ENCODE peak calls at places on chromosomes 7 and 10, in eight cellular contexts. S is activated CD4-positive, alpha-beta T cell treated with anti-CD3 and anti-CD28 coated beads for 48 hours; I is lower leg skin; Y is T-cell; V is naive thymus-derived CD8-positive, alpha-beta T cell; U is CD4-positive, alpha-beta T cell; Q is RPMI8226; E is H4. D is an unnamed sample.

GRCh38 chr10:62690703-62691102 is 113.8 kb upstream of the ADO start:
- DNase-seq in S (no peak), I (no peak), Y (no peak), V (no peak), U (no peak), Q (no peak), E (no peak), D (no peak)

GRCh38 chr7:111082351-111082750 is 8.6 kb upstream of the LRRN3 start:
- DNase-seq in S (no peak), I (no peak), Y (no peak), V (no peak), U (no peak), Q (no peak), E (no peak), D (no peak)

GRCh38 chr10:21021843-21022594 is 124.9 kb upstream of the NEBL start:
- DNase-seq in S (no peak), I (no peak), Y (no peak), V (no peak), U (no peak), Q (peak; percentile 7), E (no peak), D (no peak)

GRCh38 chr7:155860840-155861479 is 48.7 kb upstream of the SHH start:
- DNase-seq in S (no peak), I (no peak), Y (no peak), V (no peak), U (no peak), Q (peak; percentile 75), E (peak; percentile 61), D (peak; percentile 72)

GRCh38 chr7:147525295-147525694 is 1065.3 kb upstream of the C7orf33 start:
- DNase-seq in S (no peak), I (no peak), Y (no peak), V (no peak), U (no peak), Q (no peak), E (no peak), D (no peak)

GRCh38 chr10:63700209-63700934 is 179.2 kb downstream of the REEP3 start:
- DNase-seq in S (peak; percentile 61), I (peak; percentile 51), Y (no peak), V (no peak), U (no peak), Q (no peak), E (peak; percentile 91), D (peak; percentile 51)

GRCh38 chr10:15789793-15790525 is 70.2 kb upstream of the ITGA8 start:
- DNase-seq in S (no peak), I (no peak), Y (no peak), V (no peak), U (no peak), Q (no peak), E (peak; percentile 52), D (no peak)

GRCh38 chr10:58152698-58153263 is 114.9 kb downstream of the IPMK start:
- DNase-seq in S (peak; percentile 59), I (peak; percentile 14), Y (peak; percentile 15), V (peak; percentile 3), U (no peak), Q (peak; percentile 38), E (peak; percentile 61), D (peak; percentile 45)

GRCh38 chr7:100516135-100516812 is 22.7 kb upstream of the AGFG2 start:
- DNase-seq in S (peak; percentile 15), I (peak; percentile 78), Y (peak; percentile 46), V (peak; percentile 26), U (peak; percentile 23), Q (peak; percentile 84), E (peak; percentile 97), D (peak; percentile 57)

GRCh38 chr10:99849525-99849924 is 67.1 kb downstream of the ABCC2 start:
- DNase-seq in S (no peak), I (no peak), Y (no peak), V (no peak), U (no peak), Q (no peak), E (no peak), D (no peak)

GRCh38 chr7:4195650-4196049 is 486.4 kb upstream of the FOXK1 start:
- DNase-seq in S (no peak), I (no peak), Y (no peak), V (no peak), U (no peak), Q (no peak), E (no peak), D (peak; percentile 30)

GRCh38 chr10:31204090-31204489 is 114.9 kb upstream of the ZEB1 start:
- DNase-seq in S (no peak), I (no peak), Y (no peak), V (no peak), U (no peak), Q (no peak), E (no peak), D (no peak)